ENCODE peak calls at places on chromosomes 11 and 22, in eight cellular contexts. X is activated T-cell treated with anti-CD3 and anti-CD28 coated beads for 1 hour; W is HFF-Myc; V is stimulated activated CD4-positive, alpha-beta T cell treated with anti-CD3 and anti-CD28 coated beads, TNF-alpha, amount 100 ng/mL, for 4 hours; Y is Right ventricle myocardium superior; D is non-pigmented ciliary epithelial cell; H is effector CD4-positive, alpha-beta T cell; B is endodermal cell. O is an unnamed sample.

GRCh38 chr11:9038537-9038936 is 34.7 kb upstream of the NRIP3 start:
- DNase-seq in V (no peak), X (no peak), D (no peak), W (no peak), Y (no peak), B (no peak), H (no peak), O (no peak)

GRCh38 chr11:77113382-77114088 is 10.9 kb downstream of the OMP start:
- DNase-seq in H (no peak), V (no peak), W (no peak), B (peak), Y (peak), X (no peak), D (no peak), O (no peak)

GRCh38 chr11:106585061-106585460 is 433.2 kb downstream of the GUCY1A2 start:
- DNase-seq in B (peak), D (no peak), W (peak), Y (no peak), V (no peak), X (no peak), H (no peak), O (no peak)

GRCh38 chr22:49936973-49937757 is 18.7 kb downstream of the CRELD2 start:
- DNase-seq in B (no peak), W (no peak), D (no peak), Y (peak), V (no peak), H (no peak), X (no peak), O (no peak)

GRCh38 chr22:37747090-37747714 is 50.4 kb downstream of the TRIOBP start:
- DNase-seq in W (no peak), X (no peak), H (no peak), Y (peak), D (no peak), V (no peak), B (peak), O (peak)

GRCh38 chr11:36149538-36150242 is 139.5 kb downstream of the COMMD9 start:
- DNase-seq in D (peak), B (peak), H (no peak), W (peak), V (no peak), X (no peak), Y (no peak), O (peak)

GRCh38 chr22:38481162-38481870 is 13.4 kb downstream of the KDELR3 start:
- DNase-seq in H (no peak), X (no peak), Y (no peak), W (no peak), V (no peak), D (no peak), B (peak), O (no peak)

GRCh38 chr22:38655532-38656255 is 498 bp downstream of the FAM227A start:
- DNase-seq in D (no peak), V (no peak), H (no peak), X (no peak), W (no peak), Y (peak), B (no peak), O (no peak)

GRCh38 chr11:131823772-131824171 is 453.4 kb downstream of the NTM start:
- DNase-seq in X (no peak), Y (no peak), H (no peak), V (no peak), B (no peak), W (no peak), D (no peak), O (no peak)

GRCh38 chr11:34431979-34432378 is 6.8 kb upstream of the CAT start:
- DNase-seq in B (no peak), D (no peak), V (no peak), H (no peak), X (no peak), W (no peak), Y (no peak), O (no peak)

GRCh38 chr22:37639070-37639760 is at the start of gene SH3BP1:
- DNase-seq in X (peak), B (peak), V (no peak), W (no peak), D (no peak), Y (peak), H (peak), O (peak)

GRCh38 chr11:7672960-7673723 is at the start of gene CYB5R2:
- DNase-seq in H (no peak), D (no peak), B (peak), X (no peak), Y (peak), V (no peak), W (no peak), O (peak)

GRCh38 chr22:50178871-50179869 is 6.5 kb upstream of the TRABD start:
- DNase-seq in X (no peak), H (no peak), W (no peak), D (no peak), B (no peak), V (no peak), Y (peak), O (peak)

GRCh38 chr11:125494987-125495725 is 909 bp downstream of the FEZ1 start:
- DNase-seq in Y (peak), W (no peak), X (no peak), D (no peak), V (peak), B (peak), H (no peak), O (peak)

GRCh38 chr11:67076202-67076601 is 19.6 kb downstream of the RHOD start:
- DNase-seq in Y (no peak), X (no peak), V (no peak), H (no peak), D (no peak), B (no peak), W (no peak), O (no peak)